ENCODE peak calls at places on chromosomes 7 and 10, in four cellular contexts. V, K, J and U are unnamed samples.

GRCh38 chr7:107167483-107168232 is 1.1 kb upstream of the HBP1 start:
- DNase-seq in J (peak; percentile 74), K (peak; percentile 62), V (no peak), U (peak; percentile 36)

GRCh38 chr7:105876964-105877601 is 684 bp upstream of the ATXN7L1 start:
- DNase-seq in K (peak; percentile 37), V (peak; percentile 66), J (peak; percentile 60), U (peak; percentile 56)

GRCh38 chr7:2978403-2978802 is 65.3 kb downstream of the CARD11 start:
- DNase-seq in K (no peak), J (no peak), V (peak; percentile 73), U (no peak)

GRCh38 chr10:11411926-11412545 is 199.4 kb downstream of the USP6NL start:
- DNase-seq in V (no peak), K (no peak), J (no peak), U (no peak)

GRCh38 chr10:131724891-131725735 is 175.7 kb upstream of the PPP2R2D start:
- DNase-seq in V (no peak), J (no peak), K (no peak), U (no peak)

GRCh38 chr10:126157127-126157526 is 231.2 kb downstream of the ADAM12 start:
- DNase-seq in K (no peak), J (no peak), V (no peak), U (no peak)

GRCh38 chr7:90726623-90727022 is 130.5 kb downstream of the CDK14 start:
- DNase-seq in V (no peak), K (no peak), J (no peak), U (peak; percentile 32)

GRCh38 chr7:105691029-105691691 is 109.9 kb upstream of the EFCAB10 start:
- DNase-seq in K (no peak), J (no peak), V (no peak), U (no peak)

GRCh38 chr10:129788211-129788610 is 175.9 kb downstream of the EBF3 start:
- DNase-seq in V (no peak), K (no peak), J (no peak), U (no peak)

GRCh38 chr10:13787015-13787421 is 200.3 kb downstream of the PRPF18 start:
- DNase-seq in K (no peak), J (no peak), V (no peak), U (no peak)

GRCh38 chr7:153017197-153017596 is 257.6 kb downstream of the ACTR3B start:
- DNase-seq in K (no peak), J (no peak), V (peak; percentile 19), U (no peak)

GRCh38 chr7:18638594-18639452 is 143.3 kb downstream of the HDAC9 start:
- DNase-seq in K (no peak), V (no peak), J (no peak), U (no peak)

GRCh38 chr10:73940634-73941221 is 29.8 kb downstream of the PLAU start:
- DNase-seq in K (peak; percentile 96), V (peak; percentile 89), J (peak; percentile 32), U (peak; percentile 84)

GRCh38 chr7:126700807-126701604 is 551.7 kb downstream of the GRM8 start:
- DNase-seq in V (peak; percentile 48), K (peak; percentile 79), J (peak; percentile 41), U (no peak)

GRCh38 chr7:107528461-107528860 is 35.3 kb downstream of the COG5 start:
- DNase-seq in K (no peak), J (peak; percentile 20), V (no peak), U (no peak)

DNA sequence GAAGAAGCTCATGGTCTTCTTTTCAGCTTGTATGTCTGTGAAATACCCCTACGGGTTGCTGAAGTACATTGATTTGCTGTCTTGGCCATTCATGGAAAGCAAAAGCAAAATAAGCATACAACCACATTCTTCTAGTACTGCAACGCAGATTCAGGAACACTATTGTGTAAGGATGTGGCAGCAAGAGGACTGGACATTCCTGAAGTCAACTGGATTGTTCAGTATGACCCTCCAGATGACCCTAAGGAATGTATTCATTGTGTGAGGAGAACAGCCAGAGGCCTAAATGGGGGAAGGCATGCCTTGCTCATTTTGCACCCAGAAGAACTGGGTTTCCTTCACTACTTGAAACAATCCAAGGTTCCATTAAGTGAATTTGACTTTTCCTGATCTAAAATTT is 133.4 kb upstream of the ANKRD1 start:
- DNase-seq in J (no peak), V (no peak), K (no peak), U (no peak)
- TF ChIP-seq ELF4 in J (no peak), V (no peak), K (no peak), U (no peak)

GRCh38 chr7:5177060-5177459 is 13.0 kb upstream of the WIPI2 start:
- DNase-seq in K (no peak), J (no peak), V (no peak), U (no peak)
- TF ChIP-seq ELF4 in K (no peak), J (no peak), V (no peak), U (no peak)

GRCh38 chr10:52187521-52188258 is 126.4 kb upstream of the DKK1 start:
- DNase-seq in K (no peak), V (no peak), J (no peak), U (no peak)
- TF ChIP-seq ELF4 in K (no peak), V (no peak), J (no peak), U (no peak)

DNA sequence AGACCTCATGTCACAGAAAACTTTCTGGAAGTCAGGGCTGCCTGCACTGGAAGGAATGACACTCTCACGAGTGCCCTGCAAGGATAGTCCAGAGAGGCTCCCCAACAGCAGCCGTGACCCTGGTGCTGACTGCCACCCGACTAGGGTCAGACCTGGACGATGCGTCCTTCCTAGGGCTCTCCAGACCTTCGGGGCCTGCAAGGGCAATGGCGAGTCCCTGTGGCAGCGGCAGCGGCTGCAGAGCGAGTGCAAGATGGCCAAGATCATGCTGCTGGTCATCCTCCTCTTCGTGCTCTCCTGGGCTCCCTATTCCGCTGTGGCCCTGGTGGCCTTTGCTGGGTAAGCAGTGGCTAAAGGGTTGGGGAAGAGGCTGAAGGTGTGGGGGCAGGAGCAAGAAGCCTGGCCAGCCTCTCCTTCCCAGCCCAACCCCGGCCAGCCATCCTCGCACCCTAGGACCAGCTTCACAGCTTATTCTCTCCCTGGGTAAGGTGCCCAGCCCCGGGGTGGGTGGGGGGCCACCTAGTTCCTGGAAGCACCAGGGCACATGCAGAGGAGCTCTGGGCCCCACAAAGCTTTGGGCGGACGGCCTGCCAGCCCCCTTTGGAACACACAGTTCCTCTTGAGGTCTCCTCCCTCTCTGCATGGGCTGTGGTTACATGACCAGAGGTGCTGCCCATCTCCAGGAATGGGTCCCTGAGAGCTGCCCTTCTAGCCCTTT is 5.5 kb downstream of the OPN4 start:
- DNase-seq in K (no peak), V (peak; percentile 7), J (no peak), U (no peak)
- TF ChIP-seq ELF4 in K (no peak), V (no peak), J (no peak), U (no peak)

GRCh38 chr10:60976687-60977086 is 32.7 kb upstream of the RHOBTB1 start:
- DNase-seq in V (no peak), J (no peak), K (no peak), U (no peak)

GRCh38 chr10:60981012-60981411 is 37.0 kb upstream of the RHOBTB1 start:
- DNase-seq in J (no peak), V (no peak), K (no peak), U (no peak)

GRCh38 chr10:60979667-60980104 is 35.7 kb upstream of the RHOBTB1 start:
- DNase-seq in J (no peak), V (no peak), K (no peak), U (no peak)

GRCh38 chr10:60977161-60978128 is 33.5 kb upstream of the RHOBTB1 start:
- DNase-seq in V (no peak), J (peak; percentile 74), K (no peak), U (no peak)

DNA sequence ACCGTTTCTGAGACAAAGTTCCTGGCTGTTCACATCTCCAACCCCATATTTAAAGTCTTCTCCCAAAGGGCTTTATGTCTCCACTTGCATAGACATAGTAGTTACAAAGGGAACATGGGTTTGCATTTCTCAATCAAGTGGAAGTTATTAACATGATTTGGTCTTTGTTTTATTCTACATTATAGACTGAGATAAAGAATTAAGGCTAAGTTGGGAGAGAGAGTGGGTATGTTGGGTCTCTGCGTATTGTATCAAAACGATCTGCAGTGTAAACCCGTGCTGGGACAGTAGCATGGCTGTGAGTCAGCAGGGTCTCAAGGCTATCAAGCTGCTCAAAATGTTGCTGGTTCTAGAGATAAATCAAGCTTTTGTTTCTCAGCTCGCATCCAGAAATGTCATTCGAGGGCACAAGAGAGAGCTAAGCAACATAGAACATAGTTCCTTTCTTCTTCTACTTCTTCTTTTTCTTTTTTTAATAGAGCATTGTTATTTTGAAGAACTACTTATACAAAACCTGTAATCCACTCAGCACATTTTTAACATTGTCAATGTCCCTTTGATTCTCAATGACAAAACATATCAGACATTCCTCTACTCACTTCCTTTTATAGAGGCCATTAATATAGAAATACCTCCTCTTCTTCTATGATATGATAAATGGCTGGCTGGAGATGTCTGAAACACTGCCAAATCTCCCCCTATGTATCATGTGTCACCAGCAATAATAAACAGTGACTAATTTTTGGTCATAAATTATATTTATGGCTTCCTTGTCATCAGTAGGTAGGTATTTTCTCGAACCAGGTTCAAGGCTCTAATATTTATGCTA is 34.5 kb upstream of the RHOBTB1 start:
- DNase-seq in V (no peak), K (peak; percentile 25), J (peak; percentile 89), U (peak; percentile 25)
- TF ChIP-seq ELF4 in V (no peak), K (peak; percentile 90), J (no peak), U (no peak)